ENCODE peak calls at places on chromosomes 2 and 18, in five cellular contexts. G is astrocyte of the spinal cord, Z is left lung, V is HepG2, N is AG10803. L is an unnamed sample.

GRCh38 chr18:56168049-56168781 is 470.2 kb downstream of the TXNL1 start:
- DNase-seq in G (peak), Z (no peak), N (peak), V (no peak), L (no peak)

GRCh38 chr2:130310881-130311280 is 31.8 kb upstream of the IMP4 start:
- DNase-seq in V (no peak), N (no peak), G (no peak), Z (no peak), L (no peak)

GRCh38 chr18:51751901-51752300 is 554.4 kb upstream of the MEX3C start:
- DNase-seq in G (peak), Z (no peak), V (no peak), N (no peak), L (no peak)

GRCh38 chr2:95531254-95531771 is 46.8 kb upstream of the TRIM43B start:
- DNase-seq in N (no peak), Z (no peak), G (peak), V (no peak), L (no peak)

GRCh38 chr2:105803337-105803736 is 58.6 kb downstream of the NCK2 start:
- DNase-seq in Z (no peak), V (no peak), G (no peak), N (no peak), L (no peak)

GRCh38 chr2:233436691-233437438 is 82.6 kb downstream of the DGKD start:
- DNase-seq in G (no peak), N (no peak), Z (no peak), V (no peak), L (peak)

GRCh38 chr2:160168878-160169277 is 31.2 kb downstream of the ITGB6 start:
- DNase-seq in Z (no peak), V (no peak), N (no peak), G (no peak), L (no peak)

GRCh38 chr18:48078448-48078847 is 148.0 kb upstream of the SMAD2 start:
- DNase-seq in V (no peak), G (no peak), N (no peak), Z (no peak), L (no peak)

GRCh38 chr2:145771526-145771925 is 1251.6 kb upstream of the ZEB2 start:
- DNase-seq in G (no peak), N (no peak), V (no peak), Z (no peak), L (no peak)

GRCh38 chr18:79107886-79108285 is 38.7 kb downstream of the ATP9B start:
- DNase-seq in G (no peak), Z (no peak), V (no peak), N (no peak), L (no peak)

GRCh38 chr2:157782057-157782845 is 93.9 kb downstream of the ACVR1 start:
- DNase-seq in Z (no peak), V (peak), N (no peak), G (no peak), L (no peak)

GRCh38 chr18:11872479-11873136 is 21.4 kb downstream of the CHMP1B start:
- DNase-seq in Z (no peak), N (peak), G (peak), V (peak), L (no peak)

GRCh38 chr2:240557101-240557751 is 562 bp downstream of the ANKMY1 start:
- DNase-seq in V (no peak), N (no peak), G (no peak), Z (no peak), L (no peak)

GRCh38 chr2:117980783-117981676 is 32.8 kb downstream of the CCDC93 start:
- DNase-seq in V (no peak), N (peak), G (peak), Z (no peak), L (no peak)

GRCh38 chr2:136246086-136246669 is 128.2 kb upstream of the CXCR4 start:
- DNase-seq in N (peak), G (peak), Z (peak), V (peak), L (peak)

GRCh38 chr2:175180701-175181103 is 808 bp downstream of the ATP5MC3 start:
- DNase-seq in N (peak), V (peak), Z (peak), G (peak), L (peak)
- H3K4me3 ChIP-seq in N (peak), V (peak), Z (peak), G (peak), L (peak)

GRCh38 chr2:232333361-232334135 is 45.0 kb upstream of the ALPP start:
- DNase-seq in N (no peak), V (peak), Z (peak), G (no peak), L (peak)
- TF ChIP-seq CTCF in N (peak), V (peak), Z (no peak), G (peak), L (peak)

GRCh38 chr2:200453142-200453852 is 56.6 kb downstream of the KCTD18 start:
- DNase-seq in N (no peak), Z (no peak), G (no peak), V (no peak), L (no peak)

GRCh38 chr2:200455958-200456421 is 53.9 kb downstream of the KCTD18 start:
- DNase-seq in V (no peak), N (no peak), G (no peak), Z (no peak), L (no peak)

GRCh38 chr2:200456567-200456966 is 53.3 kb downstream of the KCTD18 start:
- DNase-seq in V (no peak), N (no peak), Z (no peak), G (no peak), L (no peak)

GRCh38 chr2:200453853-200454524 is 55.9 kb downstream of the KCTD18 start:
- DNase-seq in Z (no peak), N (no peak), V (no peak), G (no peak), L (no peak)

GRCh38 chr2:200454839-200455801 is 54.7 kb downstream of the KCTD18 start:
- DNase-seq in G (peak), Z (no peak), N (peak), V (peak), L (no peak)
- H3K4me3 ChIP-seq in G (no peak), Z (no peak), N (no peak), V (no peak), L (no peak)

DNA sequence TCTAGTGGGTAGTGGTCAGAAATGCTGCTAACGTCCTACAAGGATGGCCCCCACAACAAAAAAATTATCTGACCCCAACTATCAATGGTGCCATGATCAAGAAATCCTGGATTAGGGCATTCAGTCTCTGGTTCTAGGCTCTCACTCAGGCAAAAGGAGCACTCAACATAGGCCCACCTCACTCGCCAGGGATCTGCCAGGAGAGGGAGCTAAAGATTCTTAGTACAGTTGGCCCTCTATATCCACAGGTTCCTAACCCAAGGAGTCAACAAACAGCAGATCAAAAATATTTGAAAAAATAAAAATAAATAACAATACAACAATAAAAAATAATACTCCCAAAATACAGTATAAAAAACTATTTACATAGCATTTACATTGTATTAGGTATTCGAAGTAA is 10.0 kb downstream of the SLC4A5 start:
- DNase-seq in N (peak), V (peak), Z (no peak), G (peak), L (no peak)
- TF ChIP-seq CTCF in N (peak), V (peak), Z (no peak), G (peak), L (peak)

DNA sequence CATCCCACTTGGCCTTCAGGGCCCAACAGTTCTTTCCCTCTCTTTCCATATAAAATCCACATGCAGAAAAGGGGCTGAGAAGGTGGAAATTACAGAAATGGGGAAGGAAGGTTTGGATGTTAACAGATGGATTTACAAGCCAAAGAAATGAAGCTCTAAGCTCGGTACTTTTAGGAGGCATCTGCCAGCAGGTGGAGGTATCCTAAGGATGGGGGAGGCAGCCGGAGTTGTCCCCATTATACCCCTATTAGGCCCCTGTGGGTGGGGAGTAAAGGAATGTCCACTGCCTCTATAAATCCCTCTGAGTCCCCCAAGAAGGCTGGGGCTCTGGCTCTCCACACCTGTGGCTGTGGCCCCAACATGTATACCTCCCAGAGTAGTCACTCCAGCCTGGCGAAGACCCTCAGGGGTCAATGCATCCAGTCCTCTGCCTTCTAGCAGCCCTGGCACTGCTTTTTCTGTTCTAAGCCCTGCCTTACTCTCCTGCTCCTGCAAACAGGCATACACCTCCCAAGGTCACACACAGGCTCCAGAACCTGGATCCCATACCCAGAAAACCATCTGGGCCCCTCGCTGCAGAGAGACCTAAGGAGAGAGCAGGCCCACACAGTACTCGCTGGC is 1.2 kb downstream of the FBXO41 start:
- DNase-seq in Z (no peak), N (no peak), V (no peak), G (no peak), L (no peak)
- H3K4me3 ChIP-seq in Z (peak), N (no peak), V (peak), G (no peak), L (peak)

DNA sequence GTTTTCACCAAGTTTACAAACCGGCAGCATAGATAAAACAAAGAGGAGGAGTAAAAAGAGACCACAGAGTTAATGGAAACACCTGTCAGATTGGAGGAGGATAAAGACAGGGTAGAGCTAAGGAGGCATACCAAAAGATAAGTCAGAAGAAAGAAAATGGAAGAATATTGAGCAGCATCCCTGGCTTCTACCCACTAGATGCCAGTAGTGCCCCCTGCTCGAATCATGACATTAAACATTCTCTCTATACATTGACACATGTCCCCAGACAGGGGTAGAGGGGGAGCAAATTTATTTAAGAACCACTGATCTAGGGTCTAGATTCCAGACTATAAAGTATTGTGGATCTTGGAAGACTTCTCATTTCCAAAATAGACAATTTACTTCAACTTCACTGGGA is 159.8 kb upstream of the ETAA1 start:
- DNase-seq in V (no peak), N (no peak), G (no peak), Z (no peak), L (no peak)
- TF ChIP-seq CTCF in V (no peak), N (no peak), G (peak), Z (no peak), L (no peak)

DNA sequence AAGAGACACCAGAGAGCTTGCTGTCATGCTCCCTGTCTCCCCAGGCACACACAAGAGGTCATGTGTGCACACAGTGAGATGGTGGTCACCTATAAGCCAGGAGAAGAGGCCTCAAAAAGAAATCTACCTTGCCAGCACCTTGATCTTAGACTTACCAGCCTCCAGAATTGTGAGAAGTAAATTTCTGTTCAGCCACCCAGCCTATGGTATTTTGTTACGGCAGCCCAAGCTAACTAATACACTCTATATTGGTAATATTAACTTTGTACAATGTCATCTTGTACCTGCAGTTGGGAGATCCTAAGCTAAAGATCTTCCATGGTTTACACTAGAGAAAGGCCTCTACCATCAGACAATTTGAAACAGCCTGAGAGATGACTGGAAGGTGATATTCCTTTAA is 21.2 kb downstream of the RTN4 start:
- DNase-seq in G (no peak), N (no peak), V (no peak), Z (no peak), L (no peak)
- H3K4me3 ChIP-seq in G (no peak), N (no peak), V (no peak), Z (no peak), L (no peak)

GRCh38 chr2:171316755-171317337 is 116.9 kb downstream of the METTL8 start:
- DNase-seq in V (no peak), G (no peak), Z (no peak), N (no peak), L (no peak)

GRCh38 chr2:171318463-171318934 is 115.3 kb downstream of the METTL8 start:
- DNase-seq in G (peak), N (peak), V (no peak), Z (no peak), L (no peak)

GRCh38 chr2:171317492-171318125 is 116.2 kb downstream of the METTL8 start:
- DNase-seq in V (no peak), N (no peak), G (peak), Z (no peak), L (no peak)

GRCh38 chr2:171316220-171316619 is 117.6 kb downstream of the METTL8 start:
- DNase-seq in N (no peak), G (peak), V (no peak), Z (no peak), L (no peak)

DNA sequence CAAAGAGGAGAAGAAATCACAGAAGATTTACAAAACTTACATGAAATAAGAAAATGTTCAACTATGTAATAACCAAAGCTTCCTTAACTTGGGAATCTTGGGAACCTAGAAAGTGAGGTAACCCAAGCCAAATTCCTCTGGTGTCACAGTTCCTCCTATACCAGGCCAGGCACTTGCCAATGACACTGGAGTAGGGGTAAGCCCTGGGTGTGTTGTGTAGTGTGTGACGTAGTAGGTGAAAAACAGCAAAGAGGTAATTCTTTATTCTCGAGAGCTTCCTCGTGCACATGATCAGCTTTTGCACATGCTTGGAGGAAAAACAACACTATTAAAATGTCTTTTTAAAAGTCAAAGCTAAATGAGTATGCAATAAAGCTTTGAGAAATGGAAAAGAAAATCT is 118.0 kb downstream of the METTL8 start:
- DNase-seq in Z (no peak), N (no peak), V (no peak), G (no peak), L (no peak)
- TF ChIP-seq CTCF in Z (no peak), N (no peak), V (no peak), G (no peak), L (no peak)

L was measured in upper lobe of right lung.